ENCODE peak calls at places on chromosomes 3 and 15, in ten cellular contexts. G is glutamatergic neuron; D is stimulated activated CD8-positive, alpha-beta memory T cell treated with anti-CD3 and anti-CD28 coated beads, Interleukin-12 subunit alpha, Interleukin-12 subunit beta, amount 100 ng/mL, for 4 hours; B is ureter; N is activated CD4-positive, alpha-beta memory T cell treated with anti-CD3 and anti-CD28 coated beads for 36 hours; Y is esophagus muscularis mucosa; V is retina; Z is SHP77 treated with DMSO at 0.1 percent for 48 hours; C is GOT3; E is AG08395. K is an unnamed sample.
A peak's percentile ranks its signal among the peaks of the same experiment; 100 is the strongest.

GRCh38 chr3:53544357-53544756 is 49.9 kb downstream of the CACNA1D start:
- DNase-seq in G (no peak), D (no peak), B (no peak), N (no peak), Y (peak; percentile 60), V (no peak), Z (no peak), C (no peak), E (no peak), K (no peak)

GRCh38 chr3:127746400-127747057 is 73.8 kb downstream of the ABTB1 start:
- DNase-seq in G (no peak), D (no peak), B (no peak), N (no peak), Y (no peak), V (no peak), Z (no peak), C (no peak), E (no peak), K (no peak)

GRCh38 chr15:72758195-72758594 is 25.4 kb downstream of the ADPGK start:
- DNase-seq in G (no peak), D (no peak), B (no peak), N (no peak), Y (no peak), V (no peak), Z (no peak), C (peak; percentile 38), E (peak; percentile 95), K (no peak)

GRCh38 chr3:83321457-83321856 is 1560.0 kb upstream of the GBE1 start:
- DNase-seq in G (no peak), D (no peak), B (no peak), N (no peak), Y (no peak), V (no peak), Z (no peak), C (no peak), E (no peak), K (no peak)

GRCh38 chr3:135271562-135272290 is 476.7 kb downstream of the EPHB1 start:
- DNase-seq in G (peak; percentile 39), D (no peak), B (no peak), N (no peak), Y (no peak), V (peak; percentile 56), Z (peak; percentile 72), C (no peak), E (no peak), K (no peak)

GRCh38 chr3:130648293-130648692 is 98.3 kb downstream of the PIK3R4 start:
- DNase-seq in G (no peak), D (no peak), B (no peak), N (no peak), Y (peak; percentile 37), V (no peak), Z (no peak), C (no peak), E (no peak), K (no peak)

GRCh38 chr3:66567066-66567465 is 66.2 kb upstream of the LRIG1 start:
- DNase-seq in G (no peak), D (no peak), B (no peak), N (no peak), Y (no peak), V (no peak), Z (no peak), C (no peak), E (no peak), K (no peak)

GRCh38 chr15:98421419-98422085 is 226.8 kb upstream of the IGF1R start:
- DNase-seq in G (peak; percentile 90), D (peak; percentile 10), B (peak; percentile 68), N (peak; percentile 66), Y (no peak), V (peak; percentile 96), Z (no peak), C (no peak), E (peak; percentile 80), K (peak; percentile 68)

GRCh38 chr3:175346573-175347356 is 487.6 kb downstream of the NAALADL2 start:
- DNase-seq in G (no peak), D (no peak), B (peak; percentile 77), N (no peak), Y (no peak), V (no peak), Z (peak; percentile 41), C (no peak), E (peak; percentile 81), K (no peak)

GRCh38 chr3:125165189-125165947 is 47.2 kb downstream of the SLC12A8 start:
- DNase-seq in G (peak; percentile 51), D (no peak), B (no peak), N (no peak), Y (no peak), V (no peak), Z (no peak), C (no peak), E (peak; percentile 61), K (no peak)

GRCh38 chr3:10192953-10193691 is 28.4 kb downstream of the IRAK2 start:
- DNase-seq in G (no peak), D (no peak), B (peak; percentile 56), N (peak; percentile 84), Y (no peak), V (peak; percentile 14), Z (peak; percentile 28), C (peak; percentile 31), E (peak; percentile 85), K (no peak)

GRCh38 chr3:67450153-67450552 is 204.3 kb downstream of the SUCLG2 start:
- DNase-seq in G (no peak), D (no peak), B (no peak), N (no peak), Y (no peak), V (no peak), Z (no peak), C (no peak), E (no peak), K (no peak)

GRCh38 chr3:64352596-64352989 is 127.3 kb upstream of the PRICKLE2 start:
- DNase-seq in G (no peak), D (no peak), B (no peak), N (no peak), Y (no peak), V (no peak), Z (no peak), C (no peak), E (no peak), K (no peak)

GRCh38 chr3:119586707-119587317 is 7.5 kb downstream of the ADPRH start:
- DNase-seq in G (no peak), D (no peak), B (no peak), N (no peak), Y (no peak), V (no peak), Z (no peak), C (no peak), E (no peak), K (no peak)

GRCh38 chr3:187689984-187690383 is 12.4 kb downstream of the RTP2 start:
- DNase-seq in G (no peak), D (no peak), B (no peak), N (no peak), Y (no peak), V (no peak), Z (no peak), C (no peak), E (peak; percentile 44), K (no peak)

GRCh38 chr15:32966512-32966911 is 228.0 kb downstream of the FMN1 start:
- DNase-seq in G (no peak), D (no peak), B (no peak), N (no peak), Y (no peak), V (no peak), Z (no peak), C (no peak), E (no peak), K (no peak)

GRCh38 chr3:81425198-81425868 is 336.1 kb downstream of the GBE1 start:
- DNase-seq in G (no peak), D (no peak), B (no peak), N (no peak), Y (no peak), V (no peak), Z (no peak), C (no peak), E (peak; percentile 8), K (no peak)

GRCh38 chr3:72591522-72592421 is 256.5 kb downstream of the SHQ1 start:
- DNase-seq in G (no peak), D (no peak), B (peak; percentile 59), N (no peak), Y (no peak), V (peak; percentile 47), Z (no peak), C (peak; percentile 61), E (peak; percentile 94), K (no peak)

GRCh38 chr3:100175637-100176250 is 61.4 kb upstream of the FILIP1L start:
- DNase-seq in G (no peak), D (no peak), B (no peak), N (no peak), Y (no peak), V (no peak), Z (no peak), C (no peak), E (no peak), K (no peak)

GRCh38 chr3:134370611-134371451 is 3.4 kb downstream of the AMOTL2 start:
- DNase-seq in G (no peak), D (no peak), B (no peak), N (no peak), Y (no peak), V (peak; percentile 9), Z (no peak), C (no peak), E (no peak), K (no peak)

GRCh38 chr15:33963831-33964664 is 4.2 kb upstream of the CHRM5 start:
- DNase-seq in G (no peak), D (no peak), B (no peak), N (no peak), Y (no peak), V (peak; percentile 31), Z (no peak), C (no peak), E (peak; percentile 43), K (no peak)

GRCh38 chr15:35289029-35289617 is 204.0 kb upstream of the NANOGP8 start:
- DNase-seq in G (no peak), D (no peak), B (no peak), N (no peak), Y (no peak), V (peak; percentile 62), Z (no peak), C (no peak), E (peak; percentile 65), K (no peak)

GRCh38 chr3:122186372-122186771 is 2.9 kb downstream of the CASR start:
- DNase-seq in G (no peak), D (no peak), B (no peak), N (no peak), Y (no peak), V (no peak), Z (no peak), C (no peak), E (no peak), K (no peak)

GRCh38 chr3:27607370-27607769 is 114.8 kb downstream of the EOMES start:
- DNase-seq in G (no peak), D (no peak), B (no peak), N (no peak), Y (no peak), V (no peak), Z (no peak), C (no peak), E (peak; percentile 36), K (no peak)

GRCh38 chr15:88018865-88019626 is 237.5 kb downstream of the NTRK3 start:
- DNase-seq in G (peak; percentile 40), D (no peak), B (no peak), N (no peak), Y (no peak), V (no peak), Z (no peak), C (no peak), E (peak; percentile 79), K (no peak)

GRCh38 chr3:183224581-183224980 is 28.5 kb upstream of the B3GNT5 start:
- DNase-seq in G (no peak), D (peak; percentile 5), B (no peak), N (peak; percentile 66), Y (no peak), V (no peak), Z (no peak), C (no peak), E (no peak), K (no peak)

GRCh38 chr15:76642671-76643070 is 262.5 kb downstream of the SCAPER start:
- DNase-seq in G (no peak), D (no peak), B (no peak), N (no peak), Y (no peak), V (no peak), Z (no peak), C (no peak), E (no peak), K (no peak)